ENCODE peak calls at places on chromosomes 11 and 22, in six cellular contexts. R is sigmoid colon, E is transverse colon, L is suprapubic skin, T is stomach, S is HCT116. O is an unnamed sample.

GRCh38 chr11:71447791-71448256 is 369 bp downstream of the DHCR7 start:
- DNase-seq in R (no peak), E (peak; percentile 47), L (no peak), T (peak; percentile 41), S (no peak), O (peak; percentile 50)

GRCh38 chr22:50044485-50045143 is 13.5 kb downstream of the TTLL8 start:
- DNase-seq in R (no peak), E (no peak), L (no peak), T (no peak), S (no peak), O (no peak)

GRCh38 chr22:22697377-22698120 is 53.1 kb downstream of the GGTLC2 start:
- DNase-seq in R (peak; percentile 40), E (no peak), L (no peak), T (no peak), S (no peak), O (no peak)

GRCh38 chr11:46273511-46274205 is 3.8 kb upstream of the CREB3L1 start:
- DNase-seq in R (no peak), E (peak; percentile 66), L (no peak), T (peak; percentile 78), S (no peak), O (no peak)

GRCh38 chr11:62669420-62670161 is 1.9 kb upstream of the UQCC3 start:
- DNase-seq in R (no peak), E (peak; percentile 57), L (no peak), T (no peak), S (no peak), O (no peak)

GRCh38 chr11:281486-282161 is 3.4 kb downstream of the NLRP6 start:
- DNase-seq in R (no peak), E (no peak), L (no peak), T (no peak), S (no peak), O (peak; percentile 17)

GRCh38 chr11:34234086-34234740 is 123.6 kb downstream of the ABTB2 start:
- DNase-seq in R (no peak), E (peak; percentile 79), L (no peak), T (peak; percentile 58), S (peak; percentile 64), O (no peak)

GRCh38 chr11:100640071-100640470 is 47.0 kb upstream of the ARHGAP42 start:
- DNase-seq in R (no peak), E (no peak), L (no peak), T (no peak), S (no peak), O (no peak)

GRCh38 chr22:30396871-30397655 is at the start of gene SEC14L2:
- DNase-seq in R (peak; percentile 88), E (peak; percentile 78), L (peak; percentile 81), T (peak; percentile 79), S (peak; percentile 43), O (no peak)

GRCh38 chr22:41551882-41552582 is 7.8 kb upstream of the POLR3H start:
- DNase-seq in R (no peak), E (no peak), L (no peak), T (no peak), S (no peak), O (no peak)

GRCh38 chr11:96146765-96147164 is 196.2 kb downstream of the MAML2 start:
- DNase-seq in R (no peak), E (no peak), L (no peak), T (no peak), S (no peak), O (no peak)

GRCh38 chr22:24230911-24231656 is 13.8 kb downstream of the GGT5 start:
- DNase-seq in R (peak; percentile 65), E (peak; percentile 58), L (no peak), T (peak; percentile 74), S (no peak), O (peak; percentile 65)

GRCh38 chr11:113773092-113773415 is 438 bp downstream of the ZW10 start:
- DNase-seq in R (peak; percentile 72), E (peak; percentile 29), L (no peak), T (peak; percentile 29), S (no peak), O (no peak)

GRCh38 chr11:72793452-72794367 is at the start of gene STARD10:
- DNase-seq in R (peak; percentile 97), E (peak; percentile 96), L (peak; percentile 96), T (peak; percentile 97), S (peak; percentile 87), O (peak; percentile 96)

GRCh38 chr11:61564936-61565696 is 15.8 kb downstream of the SYT7 start:
- DNase-seq in R (no peak), E (no peak), L (no peak), T (no peak), S (no peak), O (no peak)

GRCh38 chr22:18078329-18079041 is 695 bp downstream of the PEX26 start:
- DNase-seq in R (no peak), E (peak; percentile 60), L (no peak), T (peak; percentile 60), S (no peak), O (no peak)

GRCh38 chr11:9090488-9091043 is 833 bp downstream of the SCUBE2 start:
- DNase-seq in R (no peak), E (no peak), L (no peak), T (no peak), S (no peak), O (no peak)

GRCh38 chr11:33724644-33725035 is 11.6 kb downstream of the CD59 start:
- DNase-seq in R (peak; percentile 78), E (no peak), L (peak; percentile 78), T (no peak), S (no peak), O (no peak)

DNA sequence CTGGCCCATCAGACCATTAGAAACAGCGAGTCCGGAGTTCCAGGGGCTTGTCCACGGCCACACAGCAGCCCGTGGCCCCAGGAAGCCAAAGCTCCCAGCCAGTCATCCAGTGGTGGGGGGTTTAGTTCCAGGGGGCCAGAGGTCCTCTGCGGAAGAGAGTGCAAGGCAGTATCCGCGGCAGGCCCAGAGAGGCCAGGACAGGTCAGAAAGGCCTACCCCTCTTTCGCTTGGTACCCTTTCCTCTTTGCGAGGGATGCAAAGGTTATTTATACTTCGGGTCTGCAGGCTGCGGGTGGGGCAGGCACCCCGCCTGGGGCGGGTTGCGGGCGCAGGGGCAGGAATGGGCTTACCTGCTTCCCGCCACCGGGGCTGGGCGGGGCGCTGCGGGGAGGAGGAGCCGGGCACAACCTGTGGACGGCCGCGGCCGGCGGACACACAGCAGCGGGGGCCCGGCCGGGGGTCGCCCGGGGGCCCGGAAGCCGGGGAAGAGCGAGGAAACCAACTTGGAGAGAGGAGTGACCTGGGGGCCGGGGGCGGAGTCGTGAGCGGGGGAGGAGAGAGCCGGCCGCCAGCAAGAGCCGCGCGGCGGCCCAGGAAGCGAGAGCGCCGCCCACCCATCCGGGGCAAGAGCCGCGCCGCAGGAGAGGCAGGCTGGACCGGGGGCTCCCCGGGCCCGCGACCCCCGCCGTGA is at the start of gene SH3BP1:
- DNase-seq in R (no peak), E (peak; percentile 81), L (no peak), T (peak; percentile 59), S (no peak), O (peak; percentile 86)
- TF ChIP-seq POLR2AphosphoS5 in R (no peak), E (peak; percentile 25), L (no peak), T (no peak), S (peak; percentile 52), O (no peak)

GRCh38 chr11:69472766-69473519 is 8.5 kb upstream of the LINC01488 start:
- DNase-seq in R (no peak), E (no peak), L (no peak), T (no peak), S (no peak), O (no peak)

GRCh38 chr11:69470301-69470700 is 11.2 kb upstream of the LINC01488 start:
- DNase-seq in R (no peak), E (peak; percentile 59), L (no peak), T (no peak), S (no peak), O (no peak)

GRCh38 chr11:69472053-69472765 is 9.3 kb upstream of the LINC01488 start:
- DNase-seq in R (no peak), E (no peak), L (no peak), T (no peak), S (no peak), O (no peak)

GRCh38 chr11:69470793-69471192 is 10.7 kb upstream of the LINC01488 start:
- DNase-seq in R (no peak), E (no peak), L (no peak), T (no peak), S (no peak), O (no peak)

DNA sequence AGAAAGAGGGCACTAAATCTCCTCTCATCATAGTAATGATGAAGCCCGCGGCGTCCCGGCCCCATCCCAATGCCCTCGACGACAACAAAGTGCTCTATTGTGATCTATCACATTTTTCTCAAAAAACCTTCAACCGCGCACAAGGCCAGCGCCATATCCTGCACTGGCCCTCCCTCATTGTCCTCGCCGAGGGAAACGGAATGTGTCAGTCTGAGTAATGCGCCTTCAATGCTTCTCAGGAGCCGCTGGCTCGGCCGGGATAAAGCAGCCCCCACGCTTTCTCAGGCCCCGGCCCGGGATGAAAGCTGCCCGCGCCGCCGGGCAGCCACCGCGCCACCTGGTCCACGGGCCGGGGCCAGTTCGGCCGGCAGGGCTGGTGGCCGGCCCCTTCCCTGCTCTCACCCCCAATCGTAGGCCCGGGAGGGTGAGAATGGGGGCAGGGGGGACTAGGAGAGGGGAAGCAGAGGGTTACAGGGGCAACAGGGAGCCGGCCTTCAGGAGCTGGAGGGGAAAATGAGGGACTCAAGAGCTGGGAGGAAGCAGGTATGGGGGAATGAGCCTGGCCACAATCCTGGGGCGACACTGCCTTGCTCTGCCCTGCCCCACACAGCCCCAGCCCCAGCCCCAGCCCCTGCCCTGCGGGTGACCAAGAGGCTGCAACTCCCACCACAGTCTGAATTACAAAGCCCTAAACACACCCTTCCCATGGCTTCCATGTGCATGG is 10.0 kb upstream of the LINC01488 start:
- DNase-seq in R (no peak), E (no peak), L (no peak), T (no peak), S (no peak), O (no peak)
- TF ChIP-seq POLR2AphosphoS5 in R (no peak), E (no peak), L (no peak), T (no peak), S (no peak), O (no peak)

DNA sequence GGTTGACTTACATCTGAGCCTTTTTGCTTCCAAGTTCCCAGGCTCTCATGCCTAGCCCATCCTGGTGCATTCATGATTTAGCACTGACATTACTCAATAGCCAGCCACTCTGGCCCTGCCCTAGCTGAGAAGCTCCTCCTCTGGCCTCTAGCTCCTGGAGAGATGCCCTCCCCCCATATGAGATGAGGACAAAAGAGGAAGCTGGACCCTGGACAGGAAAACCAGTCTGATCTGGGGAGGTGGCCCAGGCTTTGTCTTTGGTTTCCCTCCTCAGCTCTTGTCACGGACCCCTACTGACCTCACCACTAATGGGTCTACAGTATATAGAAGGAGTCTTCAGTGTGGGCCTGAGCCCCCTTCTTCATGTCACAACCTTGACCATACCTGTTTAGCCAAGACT is 3.0 kb downstream of the RHOG start:
- DNase-seq in R (peak; percentile 76), E (peak; percentile 54), L (no peak), T (peak; percentile 36), S (no peak), O (no peak)
- TF ChIP-seq POLR2AphosphoS5 in R (no peak), E (no peak), L (no peak), T (no peak), S (no peak), O (no peak)

DNA sequence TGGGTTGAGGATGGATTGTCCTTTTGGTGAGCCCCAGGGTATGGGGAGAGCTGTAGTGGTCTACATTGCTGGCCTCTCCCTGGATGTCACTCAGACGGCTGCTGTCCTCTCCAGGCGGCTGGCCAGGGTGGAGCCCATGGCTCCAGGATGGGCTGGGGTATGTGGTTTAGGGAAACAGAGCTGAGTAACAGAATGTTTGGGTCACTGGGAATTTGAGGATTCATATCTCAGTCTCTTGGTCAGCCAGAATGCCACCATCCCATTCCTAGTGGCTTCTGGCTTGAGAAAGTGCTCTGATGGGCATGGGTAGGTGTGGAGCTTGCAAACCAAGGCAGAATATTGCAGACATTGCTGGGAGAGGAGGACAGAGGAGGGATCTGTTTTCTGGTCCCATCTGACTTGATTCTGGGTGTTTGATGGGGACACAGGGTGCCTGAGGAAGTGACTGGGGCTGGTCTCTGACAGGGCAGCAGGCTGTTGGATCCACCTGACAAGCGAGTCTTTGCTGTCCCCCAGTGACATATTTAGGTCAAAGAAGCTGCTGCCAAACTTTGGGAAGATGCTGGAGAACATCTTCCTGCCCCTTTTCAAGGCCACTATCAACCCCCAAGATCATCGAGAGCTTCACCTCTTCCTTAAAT is 41.4 kb downstream of the AMPD3 start:
- DNase-seq in R (peak; percentile 26), E (no peak), L (no peak), T (no peak), S (no peak), O (no peak)
- TF ChIP-seq POLR2AphosphoS5 in R (no peak), E (no peak), L (no peak), T (no peak), S (no peak), O (no peak)